ENCODE peak calls at places on chromosome 13, in six cellular contexts. One of them, this sample, is unnamed.

GRCh38 chr13:93286047-93286446 is 59.4 kb downstream of the GPC6 start:
- DNase-seq in IMR-90: no peak
- DNase-seq in iPS DF 6.9: no peak
- DNase-seq in right atrium auricular region: no peak
- DNase-seq in tibial nerve: no peak
- DNase-seq in neural progenitor cell: peak
- DNase-seq in this sample: no peak

GRCh38 chr13:60047943-60048342 is 115.8 kb downstream of the DIAPH3 start:
- DNase-seq in tibial nerve: no peak
- DNase-seq in right atrium auricular region: no peak
- DNase-seq in iPS DF 6.9: no peak
- DNase-seq in neural progenitor cell: peak
- DNase-seq in IMR-90: peak
- DNase-seq in this sample: no peak

GRCh38 chr13:109715902-109716301 is 70.5 kb downstream of the IRS2 start:
- DNase-seq in neural progenitor cell: peak
- DNase-seq in iPS DF 6.9: no peak
- DNase-seq in right atrium auricular region: peak
- DNase-seq in tibial nerve: peak
- DNase-seq in IMR-90: peak
- DNase-seq in this sample: peak

GRCh38 chr13:94595943-94596574 is at the start of gene TGDS:
- DNase-seq in neural progenitor cell: peak
- DNase-seq in IMR-90: peak
- DNase-seq in right atrium auricular region: peak
- DNase-seq in iPS DF 6.9: peak
- DNase-seq in tibial nerve: peak
- DNase-seq in this sample: peak

GRCh38 chr13:94967183-94968039 is 255.1 kb upstream of the SOX21 start:
- DNase-seq in iPS DF 6.9: no peak
- DNase-seq in neural progenitor cell: peak
- DNase-seq in right atrium auricular region: no peak
- DNase-seq in tibial nerve: no peak
- DNase-seq in IMR-90: no peak
- DNase-seq in this sample: peak

GRCh38 chr13:52835071-52835793 is 13.2 kb downstream of the PCDH8 start:
- DNase-seq in neural progenitor cell: no peak
- DNase-seq in IMR-90: no peak
- DNase-seq in iPS DF 6.9: no peak
- DNase-seq in tibial nerve: no peak
- DNase-seq in right atrium auricular region: no peak
- DNase-seq in this sample: no peak

GRCh38 chr13:111228262-111229144 is 91.9 kb upstream of the TEX29 start:
- DNase-seq in iPS DF 6.9: no peak
- DNase-seq in right atrium auricular region: no peak
- DNase-seq in neural progenitor cell: no peak
- DNase-seq in tibial nerve: no peak
- DNase-seq in IMR-90: peak
- DNase-seq in this sample: no peak

GRCh38 chr13:26962671-26963070 is 202.1 kb upstream of the GPR12 start:
- DNase-seq in iPS DF 6.9: no peak
- DNase-seq in right atrium auricular region: no peak
- DNase-seq in tibial nerve: no peak
- DNase-seq in neural progenitor cell: no peak
- DNase-seq in IMR-90: no peak
- DNase-seq in this sample: no peak

GRCh38 chr13:113862191-113862765 is 1.6 kb downstream of the GAS6 start:
- DNase-seq in IMR-90: peak
- DNase-seq in tibial nerve: no peak
- DNase-seq in neural progenitor cell: no peak
- DNase-seq in iPS DF 6.9: no peak
- DNase-seq in right atrium auricular region: no peak
- DNase-seq in this sample: no peak

GRCh38 chr13:84651288-84651687 is 769.0 kb upstream of the SLITRK1 start:
- DNase-seq in iPS DF 6.9: no peak
- DNase-seq in neural progenitor cell: no peak
- DNase-seq in tibial nerve: no peak
- DNase-seq in right atrium auricular region: no peak
- DNase-seq in IMR-90: peak
- DNase-seq in this sample: peak

GRCh38 chr13:106373304-106373988 is 162.0 kb downstream of the EFNB2 start:
- DNase-seq in right atrium auricular region: no peak
- DNase-seq in neural progenitor cell: no peak
- DNase-seq in tibial nerve: no peak
- DNase-seq in IMR-90: no peak
- DNase-seq in iPS DF 6.9: no peak
- DNase-seq in this sample: no peak

GRCh38 chr13:113022391-113023216 is 53.6 kb downstream of the MCF2L start:
- DNase-seq in tibial nerve: no peak
- DNase-seq in iPS DF 6.9: no peak
- DNase-seq in neural progenitor cell: peak
- DNase-seq in right atrium auricular region: no peak
- DNase-seq in IMR-90: no peak
- DNase-seq in this sample: no peak

GRCh38 chr13:76882431-76882830 is 3.8 kb downstream of the KCTD12 start:
- DNase-seq in iPS DF 6.9: no peak
- DNase-seq in tibial nerve: no peak
- DNase-seq in right atrium auricular region: no peak
- DNase-seq in IMR-90: no peak
- DNase-seq in neural progenitor cell: no peak
- DNase-seq in this sample: peak

GRCh38 chr13:91017031-91017668 is 330.3 kb upstream of the MIR17HG start:
- DNase-seq in iPS DF 6.9: peak
- DNase-seq in tibial nerve: no peak
- DNase-seq in neural progenitor cell: peak
- DNase-seq in right atrium auricular region: no peak
- DNase-seq in IMR-90: peak
- DNase-seq in this sample: peak

GRCh38 chr13:50616101-50616500 is 227.4 kb downstream of the DLEU7 start:
- DNase-seq in tibial nerve: no peak
- DNase-seq in IMR-90: peak
- DNase-seq in right atrium auricular region: no peak
- DNase-seq in neural progenitor cell: no peak
- DNase-seq in iPS DF 6.9: no peak
- DNase-seq in this sample: no peak

GRCh38 chr13:46039421-46040036 is 13.0 kb downstream of the ZC3H13 start:
- DNase-seq in neural progenitor cell: no peak
- DNase-seq in tibial nerve: no peak
- DNase-seq in right atrium auricular region: no peak
- DNase-seq in iPS DF 6.9: no peak
- DNase-seq in IMR-90: peak
- DNase-seq in this sample: no peak

GRCh38 chr13:90541346-90541745 is 806.1 kb upstream of the MIR17HG start:
- DNase-seq in neural progenitor cell: no peak
- DNase-seq in IMR-90: no peak
- DNase-seq in right atrium auricular region: no peak
- DNase-seq in iPS DF 6.9: no peak
- DNase-seq in tibial nerve: no peak
- DNase-seq in this sample: no peak

GRCh38 chr13:27194895-27195764 is 23.5 kb upstream of the USP12 start:
- DNase-seq in tibial nerve: no peak
- DNase-seq in right atrium auricular region: no peak
- DNase-seq in neural progenitor cell: peak
- DNase-seq in iPS DF 6.9: no peak
- DNase-seq in IMR-90: peak
- DNase-seq in this sample: no peak

GRCh38 chr13:43611631-43612416 is 174.9 kb downstream of the ENOX1 start:
- DNase-seq in iPS DF 6.9: no peak
- DNase-seq in tibial nerve: no peak
- DNase-seq in neural progenitor cell: no peak
- DNase-seq in IMR-90: no peak
- DNase-seq in right atrium auricular region: no peak
- DNase-seq in this sample: no peak

GRCh38 chr13:111956261-111957151 is 110.4 kb upstream of the SOX1 start:
- DNase-seq in tibial nerve: no peak
- DNase-seq in neural progenitor cell: no peak
- DNase-seq in right atrium auricular region: peak
- DNase-seq in iPS DF 6.9: no peak
- DNase-seq in IMR-90: no peak
- DNase-seq in this sample: no peak

GRCh38 chr13:111210488-111210887 is 95.4 kb downstream of the ARHGEF7 start:
- DNase-seq in IMR-90: peak
- DNase-seq in tibial nerve: no peak
- DNase-seq in right atrium auricular region: no peak
- DNase-seq in neural progenitor cell: peak
- DNase-seq in iPS DF 6.9: no peak
- DNase-seq in this sample: peak

GRCh38 chr13:113564331-113565023 is 20.1 kb upstream of the TFDP1 start:
- DNase-seq in neural progenitor cell: no peak
- DNase-seq in IMR-90: no peak
- DNase-seq in right atrium auricular region: peak
- DNase-seq in tibial nerve: no peak
- DNase-seq in iPS DF 6.9: no peak
- DNase-seq in this sample: no peak

GRCh38 chr13:34458756-34459462 is 483.2 kb upstream of the NBEA start:
- DNase-seq in right atrium auricular region: no peak
- DNase-seq in tibial nerve: no peak
- DNase-seq in neural progenitor cell: no peak
- DNase-seq in iPS DF 6.9: no peak
- DNase-seq in IMR-90: no peak
- DNase-seq in this sample: no peak

GRCh38 chr13:68304287-68304893 is 1074.3 kb upstream of the PCDH9 start:
- DNase-seq in right atrium auricular region: no peak
- DNase-seq in neural progenitor cell: peak
- DNase-seq in IMR-90: no peak
- DNase-seq in tibial nerve: no peak
- DNase-seq in iPS DF 6.9: peak
- DNase-seq in this sample: no peak

GRCh38 chr13:42735011-42735410 is 46.4 kb upstream of the FAM216B start:
- DNase-seq in tibial nerve: no peak
- DNase-seq in IMR-90: peak
- DNase-seq in iPS DF 6.9: no peak
- DNase-seq in right atrium auricular region: no peak
- DNase-seq in neural progenitor cell: no peak
- DNase-seq in this sample: no peak

GRCh38 chr13:22108283-22108897 is 437.5 kb downstream of the FGF9 start:
- DNase-seq in IMR-90: peak
- DNase-seq in iPS DF 6.9: no peak
- DNase-seq in tibial nerve: no peak
- DNase-seq in neural progenitor cell: no peak
- DNase-seq in right atrium auricular region: no peak
- DNase-seq in this sample: no peak

GRCh38 chr13:79458436-79458835 is 22.5 kb upstream of the NDFIP2 start:
- DNase-seq in neural progenitor cell: no peak
- DNase-seq in IMR-90: no peak
- DNase-seq in tibial nerve: no peak
- DNase-seq in iPS DF 6.9: no peak
- DNase-seq in right atrium auricular region: no peak
- DNase-seq in this sample: no peak

GRCh38 chr13:44326961-44327360 is 46.7 kb upstream of the SERP2 start:
- DNase-seq in iPS DF 6.9: no peak
- DNase-seq in right atrium auricular region: no peak
- DNase-seq in IMR-90: no peak
- DNase-seq in neural progenitor cell: no peak
- DNase-seq in tibial nerve: no peak
- DNase-seq in this sample: no peak

GRCh38 chr13:23969672-23970071 is 72.4 kb upstream of the C1QTNF9B start:
- DNase-seq in right atrium auricular region: peak
- DNase-seq in tibial nerve: no peak
- DNase-seq in neural progenitor cell: no peak
- DNase-seq in IMR-90: peak
- DNase-seq in iPS DF 6.9: no peak
- DNase-seq in this sample: no peak

DNA sequence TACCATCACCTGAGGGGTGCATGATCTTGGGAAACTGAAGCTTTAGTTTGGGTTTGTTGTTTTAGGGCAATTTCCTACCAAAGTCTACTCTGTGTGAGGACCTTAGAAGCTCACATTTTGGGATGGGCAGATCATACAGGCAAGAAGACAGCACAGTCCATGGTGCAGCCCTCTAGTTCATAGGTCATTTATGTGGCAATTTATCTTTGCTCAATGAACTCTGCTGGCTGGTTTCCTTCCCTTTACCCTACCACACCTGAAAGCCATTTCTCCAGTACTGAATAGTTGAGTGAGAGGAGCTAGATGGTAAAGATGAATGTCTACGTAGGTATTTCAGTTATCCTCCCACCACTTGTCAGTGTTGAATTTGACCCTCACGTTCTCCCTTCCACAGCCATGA is 87.5 kb upstream of the KLF12 start:
- DNase-seq in tibial nerve: no peak
- DNase-seq in right atrium auricular region: no peak
- DNase-seq in IMR-90: no peak
- DNase-seq in iPS DF 6.9: no peak
- DNase-seq in neural progenitor cell: no peak
- DNase-seq in this sample: no peak
- H3K27ac ChIP-seq in tibial nerve: no peak
- H3K27ac ChIP-seq in right atrium auricular region: no peak
- H3K27ac ChIP-seq in IMR-90: no peak
- H3K27ac ChIP-seq in iPS DF 6.9: no peak
- H3K27ac ChIP-seq in neural progenitor cell: no peak
- H3K27ac ChIP-seq in this sample: no peak

DNA sequence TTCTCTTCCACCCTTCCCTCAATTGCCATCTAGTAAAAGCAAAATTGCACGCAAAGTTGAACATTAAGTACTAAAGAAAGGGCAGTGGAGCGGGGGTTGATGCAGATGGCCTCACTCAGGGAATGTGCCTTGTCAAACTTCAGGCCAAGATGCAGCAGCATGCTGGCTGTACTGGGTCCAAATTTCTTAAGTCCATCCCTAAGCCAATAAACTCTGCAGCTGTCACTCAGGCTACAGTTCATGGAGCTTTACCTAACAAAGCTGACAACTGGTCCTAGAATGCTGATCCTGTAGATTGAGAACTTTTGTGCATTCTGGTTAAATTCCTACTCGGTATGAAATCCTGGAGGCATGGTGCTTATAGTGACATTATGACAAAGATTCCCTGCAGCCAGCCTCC is 88.4 kb downstream of the FOXO1 start:
- DNase-seq in neural progenitor cell: no peak
- DNase-seq in right atrium auricular region: no peak
- DNase-seq in IMR-90: no peak
- DNase-seq in iPS DF 6.9: no peak
- DNase-seq in tibial nerve: no peak
- DNase-seq in this sample: no peak
- H3K27ac ChIP-seq in neural progenitor cell: no peak
- H3K27ac ChIP-seq in right atrium auricular region: no peak
- H3K27ac ChIP-seq in IMR-90: no peak
- H3K27ac ChIP-seq in iPS DF 6.9: no peak
- H3K27ac ChIP-seq in tibial nerve: no peak
- H3K27ac ChIP-seq in this sample: no peak

DNA sequence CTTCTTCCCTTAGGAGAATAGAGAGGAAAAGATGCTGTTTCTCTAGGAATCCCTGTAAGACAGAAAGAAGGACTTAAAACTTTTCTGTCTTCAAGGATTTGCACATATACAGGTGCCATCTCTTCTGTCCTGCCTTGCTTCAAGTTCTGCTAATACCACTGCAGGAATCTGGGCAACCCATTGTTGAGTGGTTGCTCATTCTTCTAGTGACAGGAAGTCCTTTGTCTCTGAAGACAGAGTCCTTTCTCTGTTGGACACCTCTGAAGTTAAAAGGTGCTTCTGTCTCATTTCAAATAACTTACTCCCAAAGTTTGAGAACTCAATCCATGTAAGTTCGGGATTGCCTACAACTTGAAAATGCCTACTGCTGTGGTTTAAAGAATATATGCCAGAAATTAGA is 114.4 kb upstream of the TMTC4 start:
- DNase-seq in neural progenitor cell: no peak
- DNase-seq in IMR-90: no peak
- DNase-seq in iPS DF 6.9: no peak
- DNase-seq in right atrium auricular region: no peak
- DNase-seq in tibial nerve: no peak
- DNase-seq in this sample: no peak
- H3K27ac ChIP-seq in neural progenitor cell: peak
- H3K27ac ChIP-seq in IMR-90: no peak
- H3K27ac ChIP-seq in iPS DF 6.9: no peak
- H3K27ac ChIP-seq in right atrium auricular region: no peak
- H3K27ac ChIP-seq in tibial nerve: no peak
- H3K27ac ChIP-seq in this sample: no peak

GRCh38 chr13:30738526-30738925 is 3.2 kb downstream of the ALOX5AP start:
- DNase-seq in tibial nerve: no peak
- DNase-seq in neural progenitor cell: peak
- DNase-seq in IMR-90: no peak
- DNase-seq in iPS DF 6.9: no peak
- DNase-seq in right atrium auricular region: no peak
- DNase-seq in this sample: no peak
- H3K27ac ChIP-seq in tibial nerve: no peak
- H3K27ac ChIP-seq in neural progenitor cell: no peak
- H3K27ac ChIP-seq in IMR-90: no peak
- H3K27ac ChIP-seq in iPS DF 6.9: no peak
- H3K27ac ChIP-seq in right atrium auricular region: no peak
- H3K27ac ChIP-seq in this sample: no peak